ENCODE peak calls at places on chromosomes 4 and X, in five cellular contexts. One of them, this sample, is unnamed.

GRCh38 chr4:123593655-123594054 is 197.1 kb downstream of the SPRY1 start:
- DNase-seq in WERI-Rb-1: no peak
- DNase-seq in body of pancreas: no peak
- DNase-seq in thoracic aorta: no peak
- DNase-seq in neural progenitor cell: no peak
- DNase-seq in this sample: no peak

GRCh38 chr4:154491341-154491679 is 289 bp downstream of the DCHS2 start:
- DNase-seq in WERI-Rb-1: peak
- DNase-seq in body of pancreas: no peak
- DNase-seq in thoracic aorta: no peak
- DNase-seq in neural progenitor cell: peak
- DNase-seq in this sample: no peak

GRCh38 chrX:77493677-77494553 is 46.7 kb downstream of the FGF16 start:
- DNase-seq in WERI-Rb-1: peak
- DNase-seq in body of pancreas: no peak
- DNase-seq in thoracic aorta: no peak
- DNase-seq in neural progenitor cell: peak
- DNase-seq in this sample: no peak

GRCh38 chrX:41001327-41001726 is 83.9 kb upstream of the USP9X start:
- DNase-seq in WERI-Rb-1: no peak
- DNase-seq in body of pancreas: no peak
- DNase-seq in thoracic aorta: no peak
- DNase-seq in neural progenitor cell: no peak
- DNase-seq in this sample: no peak

GRCh38 chr4:7301126-7301785 is 108.9 kb downstream of the SORCS2 start:
- DNase-seq in WERI-Rb-1: no peak
- DNase-seq in body of pancreas: no peak
- DNase-seq in thoracic aorta: no peak
- DNase-seq in neural progenitor cell: no peak
- DNase-seq in this sample: no peak

GRCh38 chr4:184911310-184911709 is 85.5 kb upstream of the ACSL1 start:
- DNase-seq in WERI-Rb-1: no peak
- DNase-seq in body of pancreas: no peak
- DNase-seq in thoracic aorta: no peak
- DNase-seq in neural progenitor cell: no peak
- DNase-seq in this sample: no peak

GRCh38 chrX:120564925-120565324 is 4.2 kb upstream of the CUL4B start:
- DNase-seq in WERI-Rb-1: no peak
- DNase-seq in body of pancreas: no peak
- DNase-seq in thoracic aorta: no peak
- DNase-seq in neural progenitor cell: no peak
- DNase-seq in this sample: no peak

GRCh38 chr4:128060130-128060619 is 937 bp upstream of the LARP1B start:
- DNase-seq in WERI-Rb-1: no peak
- DNase-seq in body of pancreas: no peak
- DNase-seq in thoracic aorta: no peak
- DNase-seq in neural progenitor cell: no peak
- DNase-seq in this sample: no peak

GRCh38 chr4:8324640-8325239 is 55.2 kb downstream of the HTRA3 start:
- DNase-seq in WERI-Rb-1: peak
- DNase-seq in body of pancreas: peak
- DNase-seq in thoracic aorta: no peak
- DNase-seq in neural progenitor cell: no peak
- DNase-seq in this sample: no peak

GRCh38 chr4:168589154-168589553 is 92.3 kb downstream of the PALLD start:
- DNase-seq in WERI-Rb-1: no peak
- DNase-seq in body of pancreas: no peak
- DNase-seq in thoracic aorta: no peak
- DNase-seq in neural progenitor cell: no peak
- DNase-seq in this sample: no peak

GRCh38 chr4:19776929-19777328 is 474.8 kb upstream of the SLIT2 start:
- DNase-seq in WERI-Rb-1: no peak
- DNase-seq in body of pancreas: no peak
- DNase-seq in thoracic aorta: no peak
- DNase-seq in neural progenitor cell: no peak
- DNase-seq in this sample: no peak

GRCh38 chr4:123362103-123362502 is 34.5 kb upstream of the SPRY1 start:
- DNase-seq in WERI-Rb-1: no peak
- DNase-seq in body of pancreas: no peak
- DNase-seq in thoracic aorta: no peak
- DNase-seq in neural progenitor cell: no peak
- DNase-seq in this sample: no peak

GRCh38 chr4:24248674-24249644 is 335.4 kb downstream of the DHX15 start:
- DNase-seq in WERI-Rb-1: no peak
- DNase-seq in body of pancreas: no peak
- DNase-seq in thoracic aorta: no peak
- DNase-seq in neural progenitor cell: peak
- DNase-seq in this sample: no peak

GRCh38 chr4:14329228-14329627 is 673.1 kb upstream of the CPEB2 start:
- DNase-seq in WERI-Rb-1: no peak
- DNase-seq in body of pancreas: no peak
- DNase-seq in thoracic aorta: no peak
- DNase-seq in neural progenitor cell: no peak
- DNase-seq in this sample: no peak

GRCh38 chr4:19958849-19959248 is 292.9 kb upstream of the SLIT2 start:
- DNase-seq in WERI-Rb-1: no peak
- DNase-seq in body of pancreas: no peak
- DNase-seq in thoracic aorta: no peak
- DNase-seq in neural progenitor cell: no peak
- DNase-seq in this sample: no peak

GRCh38 chr4:78293841-78294301 is 236.7 kb downstream of the FRAS1 start:
- DNase-seq in WERI-Rb-1: no peak
- DNase-seq in body of pancreas: no peak
- DNase-seq in thoracic aorta: no peak
- DNase-seq in neural progenitor cell: peak
- DNase-seq in this sample: no peak

GRCh38 chr4:108884596-108884995 is 121.7 kb upstream of the ETNPPL start:
- DNase-seq in WERI-Rb-1: peak
- DNase-seq in body of pancreas: no peak
- DNase-seq in thoracic aorta: no peak
- DNase-seq in neural progenitor cell: no peak
- DNase-seq in this sample: no peak

GRCh38 chrX:70289793-70290770 is at the start of the genes KIF4A and PDZD11:
- DNase-seq in WERI-Rb-1: peak
- DNase-seq in body of pancreas: peak
- DNase-seq in thoracic aorta: peak
- DNase-seq in neural progenitor cell: peak
- DNase-seq in this sample: peak

GRCh38 chr4:1477045-1477905 is 71.0 kb upstream of the NKX1-1 start:
- DNase-seq in WERI-Rb-1: no peak
- DNase-seq in body of pancreas: no peak
- DNase-seq in thoracic aorta: no peak
- DNase-seq in neural progenitor cell: no peak
- DNase-seq in this sample: no peak

GRCh38 chr4:4969298-4969697 is 50.0 kb downstream of the CYTL1 start:
- DNase-seq in WERI-Rb-1: no peak
- DNase-seq in body of pancreas: no peak
- DNase-seq in thoracic aorta: peak
- DNase-seq in neural progenitor cell: no peak
- DNase-seq in this sample: no peak

GRCh38 chr4:112510191-112510467 is 5.9 kb downstream of the NEUROG2 start:
- DNase-seq in WERI-Rb-1: no peak
- DNase-seq in body of pancreas: no peak
- DNase-seq in thoracic aorta: no peak
- DNase-seq in neural progenitor cell: no peak
- DNase-seq in this sample: no peak

GRCh38 chrX:56729152-56729557 is at the start of gene NBDY:
- DNase-seq in WERI-Rb-1: peak
- DNase-seq in body of pancreas: peak
- DNase-seq in thoracic aorta: no peak
- DNase-seq in neural progenitor cell: peak
- DNase-seq in this sample: peak

GRCh38 chrX:17977696-17978095 is 116.6 kb upstream of the RAI2 start:
- DNase-seq in WERI-Rb-1: no peak
- DNase-seq in body of pancreas: no peak
- DNase-seq in thoracic aorta: no peak
- DNase-seq in neural progenitor cell: no peak
- DNase-seq in this sample: no peak

GRCh38 chr4:40630335-40631021 is 814 bp upstream of the RBM47 start:
- DNase-seq in WERI-Rb-1: no peak
- DNase-seq in body of pancreas: peak
- DNase-seq in thoracic aorta: no peak
- DNase-seq in neural progenitor cell: peak
- DNase-seq in this sample: no peak

GRCh38 chrX:83535417-83536244 is 27.5 kb downstream of the POU3F4 start:
- DNase-seq in WERI-Rb-1: no peak
- DNase-seq in body of pancreas: no peak
- DNase-seq in thoracic aorta: no peak
- DNase-seq in neural progenitor cell: no peak
- DNase-seq in this sample: no peak

GRCh38 chr4:70724463-70724862 is 2.7 kb downstream of the RUFY3 start:
- DNase-seq in WERI-Rb-1: no peak
- DNase-seq in body of pancreas: no peak
- DNase-seq in thoracic aorta: no peak
- DNase-seq in neural progenitor cell: no peak
- DNase-seq in this sample: no peak

GRCh38 chrX:67949270-67949669 is 405.4 kb downstream of the AR start:
- DNase-seq in WERI-Rb-1: no peak
- DNase-seq in body of pancreas: no peak
- DNase-seq in thoracic aorta: no peak
- DNase-seq in neural progenitor cell: no peak
- DNase-seq in this sample: no peak

GRCh38 chrX:42485621-42486020 is 292.3 kb downstream of the PPP1R2C start:
- DNase-seq in WERI-Rb-1: no peak
- DNase-seq in body of pancreas: no peak
- DNase-seq in thoracic aorta: no peak
- DNase-seq in neural progenitor cell: no peak
- DNase-seq in this sample: no peak

GRCh38 chrX:71095971-71096701 is 485 bp downstream of the FOXO4 start:
- DNase-seq in WERI-Rb-1: no peak
- DNase-seq in body of pancreas: no peak
- DNase-seq in thoracic aorta: no peak
- DNase-seq in neural progenitor cell: peak
- DNase-seq in this sample: no peak

GRCh38 chr4:11416071-11416766 is 12.5 kb downstream of the HS3ST1 start:
- DNase-seq in WERI-Rb-1: no peak
- DNase-seq in body of pancreas: no peak
- DNase-seq in thoracic aorta: no peak
- DNase-seq in neural progenitor cell: no peak
- DNase-seq in this sample: no peak

GRCh38 chrX:49211074-49211473 is 11.1 kb upstream of the SYP start:
- DNase-seq in WERI-Rb-1: no peak
- DNase-seq in body of pancreas: no peak
- DNase-seq in thoracic aorta: no peak
- DNase-seq in neural progenitor cell: no peak
- DNase-seq in this sample: no peak

GRCh38 chrX:69024287-69024686 is 141.0 kb downstream of the PJA1 start:
- DNase-seq in WERI-Rb-1: no peak
- DNase-seq in body of pancreas: no peak
- DNase-seq in thoracic aorta: no peak
- DNase-seq in neural progenitor cell: no peak
- DNase-seq in this sample: no peak

DNA sequence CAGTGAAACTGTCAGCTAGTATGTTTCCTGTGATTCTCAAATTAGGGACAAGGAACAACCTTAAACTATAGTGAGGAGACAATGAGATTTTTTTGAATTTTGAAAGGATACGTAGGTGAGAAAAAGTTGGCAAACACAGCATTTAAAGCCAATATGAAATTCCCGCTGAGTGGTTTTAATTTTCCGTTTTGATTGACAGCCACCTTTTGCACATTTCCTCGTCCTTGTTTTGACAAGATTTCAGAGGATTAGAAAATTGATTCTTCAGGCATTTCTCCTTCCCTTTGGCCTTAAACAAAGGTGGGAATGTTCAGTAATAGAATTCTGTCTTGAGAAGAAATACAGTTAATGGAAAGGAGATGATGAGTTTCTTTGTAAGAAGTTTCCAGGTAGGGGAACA is 52.2 kb downstream of the RAPGEF2 start:
- DNase-seq in WERI-Rb-1: no peak
- DNase-seq in body of pancreas: no peak
- DNase-seq in thoracic aorta: no peak
- DNase-seq in neural progenitor cell: no peak
- DNase-seq in this sample: no peak
- TF ChIP-seq CTCF in WERI-Rb-1: no peak
- TF ChIP-seq CTCF in body of pancreas: no peak
- TF ChIP-seq CTCF in thoracic aorta: no peak
- TF ChIP-seq CTCF in neural progenitor cell: no peak
- TF ChIP-seq CTCF in this sample: no peak

GRCh38 chrX:76253432-76253831 is 80.6 kb downstream of the PBDC1 start:
- DNase-seq in WERI-Rb-1: peak
- DNase-seq in body of pancreas: peak
- DNase-seq in thoracic aorta: no peak
- DNase-seq in neural progenitor cell: peak
- DNase-seq in this sample: no peak
- TF ChIP-seq CTCF in WERI-Rb-1: peak
- TF ChIP-seq CTCF in body of pancreas: peak
- TF ChIP-seq CTCF in thoracic aorta: peak
- TF ChIP-seq CTCF in neural progenitor cell: peak
- TF ChIP-seq CTCF in this sample: no peak

DNA sequence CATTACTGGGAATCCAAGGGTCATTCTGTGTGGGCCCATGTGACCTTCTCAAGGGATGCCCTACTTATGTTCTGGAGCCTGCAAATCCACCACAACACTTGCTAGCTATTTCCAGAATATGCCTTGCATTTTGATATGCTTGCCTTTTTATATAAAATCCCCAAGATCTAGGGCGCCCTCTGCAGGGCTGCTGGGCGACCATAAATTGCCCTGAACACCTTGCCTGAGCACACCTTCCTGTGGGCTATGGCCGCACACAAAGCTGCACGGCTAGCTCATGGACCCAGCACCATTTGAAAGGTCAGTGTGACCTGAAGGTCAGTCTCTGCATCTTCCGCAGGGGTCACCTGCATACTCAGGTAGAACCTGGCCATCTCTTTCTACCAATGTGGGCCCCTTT is 311.7 kb downstream of the NLGN4X start:
- DNase-seq in WERI-Rb-1: peak
- DNase-seq in body of pancreas: no peak
- DNase-seq in thoracic aorta: no peak
- DNase-seq in neural progenitor cell: no peak
- DNase-seq in this sample: no peak
- TF ChIP-seq CTCF in WERI-Rb-1: no peak
- TF ChIP-seq CTCF in body of pancreas: no peak
- TF ChIP-seq CTCF in thoracic aorta: no peak
- TF ChIP-seq CTCF in neural progenitor cell: peak
- TF ChIP-seq CTCF in this sample: no peak

DNA sequence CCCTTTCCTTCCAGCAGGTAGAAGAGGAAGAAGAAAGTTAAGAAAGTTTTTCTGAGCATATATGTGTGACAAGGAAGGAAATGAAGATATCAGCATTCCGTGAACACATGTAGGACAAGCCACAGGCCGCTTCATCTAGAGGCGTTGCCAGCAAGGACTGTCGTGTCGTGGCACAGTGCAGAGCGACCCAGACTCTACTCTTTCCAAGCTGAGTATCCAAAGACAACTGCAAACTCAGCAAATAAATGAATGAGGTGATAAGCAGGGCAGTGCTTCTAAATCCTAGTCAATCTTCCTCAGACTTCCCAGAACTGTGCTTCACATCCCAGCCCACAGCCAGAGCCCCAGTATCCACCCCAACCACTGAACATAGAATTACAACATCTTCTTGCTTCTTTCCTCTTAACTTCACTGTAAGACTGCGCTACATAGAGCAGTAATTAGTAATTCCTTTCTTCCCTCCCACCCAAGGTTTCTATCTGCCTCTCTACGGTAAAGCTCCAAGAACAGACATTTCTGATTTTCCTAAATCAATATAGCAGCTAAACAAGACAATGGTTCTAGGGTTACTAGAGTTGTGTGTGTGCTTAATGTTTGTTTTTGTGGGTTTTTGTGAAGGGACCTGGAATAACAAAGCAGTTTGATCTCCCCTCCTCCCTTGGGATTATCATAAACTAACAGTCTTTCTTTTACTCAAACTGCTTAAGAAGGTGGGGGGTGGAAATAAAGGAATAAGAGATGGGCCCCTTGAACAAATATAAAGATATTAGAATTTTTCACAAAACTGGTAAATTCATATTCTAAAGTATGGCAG is 71.6 kb downstream of the PAPSS1 start:
- DNase-seq in WERI-Rb-1: no peak
- DNase-seq in body of pancreas: no peak
- DNase-seq in thoracic aorta: no peak
- DNase-seq in neural progenitor cell: no peak
- DNase-seq in this sample: no peak
- TF ChIP-seq CTCF in WERI-Rb-1: no peak
- TF ChIP-seq CTCF in body of pancreas: no peak
- TF ChIP-seq CTCF in thoracic aorta: no peak
- TF ChIP-seq CTCF in neural progenitor cell: no peak
- TF ChIP-seq CTCF in this sample: no peak

This sample was measured in omental fat pad.